ENCODE peak calls at places on chromosomes 1 and 21, in ten cellular contexts. L is heart left ventricle, Z is uterus, O is OCI-LY7, G is DND-41, S is cardiac muscle cell, J is colonic mucosa, C is lower lobe of right lung, M is transverse colon, X is PC-9. N is an unnamed sample.

GRCh38 chr21:21199342-21200102 is 201.3 kb downstream of the NCAM2 start:
- DNase-seq in M (no peak), C (no peak), O (no peak), G (no peak), X (no peak), J (no peak), Z (no peak), L (no peak), S (no peak), N (no peak)

GRCh38 chr1:2503554-2504223 is 22.7 kb downstream of the PANK4 start:
- DNase-seq in S (no peak), J (no peak), Z (no peak), L (no peak), X (no peak), M (no peak), C (no peak), G (no peak), O (no peak), N (no peak)

GRCh38 chr1:50108497-50109073 is at the start of gene ELAVL4:
- DNase-seq in X (no peak), S (no peak), C (no peak), M (no peak), Z (no peak), O (peak; percentile 7), L (no peak), J (no peak), G (no peak), N (no peak)

GRCh38 chr1:202270871-202271326 is 70.8 kb downstream of the UBE2T start:
- DNase-seq in X (no peak), O (no peak), S (no peak), L (no peak), M (no peak), C (no peak), J (no peak), Z (no peak), G (no peak), N (peak; percentile 65)

GRCh38 chr1:56645663-56646330 is 683 bp downstream of the PRKAA2 start:
- DNase-seq in M (peak; percentile 35), X (no peak), L (no peak), C (no peak), O (no peak), S (no peak), G (no peak), Z (no peak), J (peak; percentile 40), N (peak; percentile 22)

GRCh38 chr1:175808573-175808972 is 65.2 kb upstream of the TNR start:
- DNase-seq in M (no peak), S (no peak), X (no peak), Z (no peak), O (no peak), C (no peak), L (no peak), J (no peak), G (no peak), N (no peak)

GRCh38 chr21:35599164-35599563 is 461.2 kb downstream of the SETD4 start:
- DNase-seq in O (no peak), G (no peak), Z (no peak), M (no peak), C (no peak), X (no peak), J (no peak), L (no peak), S (no peak), N (no peak)

GRCh38 chr1:6185151-6185550 is 5.0 kb upstream of the CHD5 start:
- DNase-seq in O (no peak), Z (no peak), J (no peak), S (peak; percentile 80), L (no peak), M (no peak), X (no peak), C (no peak), G (no peak), N (no peak)

GRCh38 chr1:86345053-86345452 is 51.1 kb downstream of the ODF2L start:
- DNase-seq in Z (no peak), S (no peak), M (no peak), O (no peak), J (no peak), G (no peak), L (no peak), C (no peak), X (no peak), N (no peak)

GRCh38 chr1:206717237-206717989 is 32.7 kb downstream of the MAPKAPK2 start:
- DNase-seq in J (no peak), S (peak; percentile 70), G (no peak), M (peak; percentile 42), X (no peak), L (peak; percentile 30), O (peak; percentile 26), Z (no peak), C (no peak), N (no peak)

GRCh38 chr1:156146006-156146748 is 7.2 kb upstream of the SEMA4A start:
- DNase-seq in G (peak; percentile 40), O (peak; percentile 89), S (peak; percentile 96), L (peak; percentile 83), J (no peak), X (peak; percentile 87), Z (no peak), M (peak; percentile 55), C (peak; percentile 84), N (peak; percentile 88)

GRCh38 chr1:10380594-10381275 is 18.1 kb upstream of the PGD start:
- DNase-seq in S (peak; percentile 76), M (no peak), L (no peak), J (no peak), Z (no peak), C (no peak), X (peak; percentile 76), G (no peak), O (no peak), N (peak; percentile 76)

DNA sequence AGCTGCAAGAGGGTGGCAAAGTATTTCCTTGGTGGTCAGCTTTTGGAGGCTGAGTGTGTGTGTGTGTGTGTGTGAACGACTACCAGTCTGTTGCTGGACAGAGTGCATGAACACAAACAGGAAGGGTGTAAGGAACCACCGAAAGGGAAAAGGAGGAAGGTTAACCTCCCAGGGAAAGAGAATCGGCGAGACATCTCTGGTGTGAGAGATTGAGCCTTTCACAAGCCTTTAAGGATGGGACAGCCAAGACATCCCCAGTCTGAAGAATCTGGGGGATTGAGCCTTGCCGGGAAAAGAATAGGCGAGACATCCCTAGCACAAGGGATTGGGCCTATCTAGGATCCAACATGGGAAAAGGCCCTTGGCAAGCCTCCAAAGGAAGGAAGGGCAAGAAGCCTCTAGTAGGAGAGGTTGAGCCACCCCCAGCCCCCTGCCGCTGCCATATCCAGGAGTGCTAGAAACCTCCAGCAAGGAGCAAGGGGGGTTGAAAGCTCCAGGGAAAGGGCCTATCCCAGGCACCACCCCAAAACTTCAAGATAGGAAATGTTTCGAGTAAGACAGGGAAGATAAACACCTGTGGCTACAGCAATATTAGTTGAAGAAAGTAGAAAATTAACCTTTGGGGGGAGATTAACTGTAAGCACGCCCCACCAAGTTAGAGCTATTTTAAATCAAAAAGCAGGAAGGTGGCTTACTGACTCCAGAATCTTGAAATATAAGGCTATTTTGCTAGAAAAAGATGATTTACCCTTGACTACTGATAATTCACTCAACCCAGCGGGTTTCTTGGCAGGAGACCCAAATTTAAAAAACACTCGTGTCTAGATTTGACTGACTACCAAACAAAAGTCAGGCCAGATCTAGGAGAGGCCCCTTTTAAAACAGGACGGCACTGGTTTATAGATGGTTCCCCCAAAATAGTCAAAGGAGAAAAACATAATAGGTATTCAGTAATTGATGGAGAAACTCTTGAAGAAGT is 3.2 kb downstream of the TEX50 start:
- DNase-seq in S (no peak), G (no peak), X (no peak), L (no peak), M (no peak), J (no peak), C (no peak), O (no peak), Z (no peak), N (no peak)
- H3K27ac ChIP-seq in S (peak overlapping the region; percentile 66), G (no peak overlapping the region), X (no peak overlapping the region), L (no peak overlapping the region), M (no peak overlapping the region), J (no peak overlapping the region), C (no peak overlapping the region), O (no peak overlapping the region), Z (no peak overlapping the region), N (no peak overlapping the region)

DNA sequence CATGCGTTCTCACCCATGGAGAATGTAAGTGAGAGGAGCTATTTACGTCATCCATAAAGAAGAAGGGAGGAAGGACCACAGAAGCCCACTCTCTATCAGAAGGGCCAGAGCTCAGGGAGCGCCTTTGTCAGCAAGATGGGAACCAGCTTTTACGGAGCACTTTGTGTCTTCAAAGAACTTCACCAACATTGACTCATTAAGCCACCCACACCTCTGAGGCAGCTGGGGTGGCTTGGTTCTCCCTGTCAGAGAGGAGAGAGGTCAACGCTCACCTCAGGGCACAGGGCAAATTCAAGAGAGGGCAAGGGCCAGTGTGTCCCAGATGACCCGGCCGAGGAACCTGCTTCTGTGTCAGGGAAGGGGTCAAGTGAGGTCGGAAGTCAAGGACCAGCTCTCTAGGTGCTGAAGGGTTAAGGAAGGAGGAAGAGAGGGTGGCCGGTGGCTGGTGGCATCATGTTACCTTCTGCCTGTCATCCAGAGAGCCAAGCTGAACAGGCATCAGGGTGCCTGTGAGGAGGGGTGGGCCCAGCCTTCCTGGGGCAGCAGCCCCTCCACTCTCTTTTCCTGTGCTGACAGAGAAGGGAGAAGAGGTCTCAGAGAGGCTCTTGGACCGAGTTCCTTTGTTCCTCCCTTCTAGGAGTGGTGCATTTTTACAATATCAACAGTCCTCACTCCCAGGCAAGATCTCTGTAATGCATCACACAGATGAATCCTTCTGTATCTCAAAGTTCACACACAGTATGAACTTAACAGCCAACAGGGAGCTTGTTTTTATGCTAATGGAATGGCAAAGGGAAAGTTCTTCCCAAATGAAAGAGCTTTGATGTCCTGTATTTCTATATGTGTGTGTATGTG is 109.0 kb downstream of the ETS2 start:
- DNase-seq in G (no peak), O (no peak), C (no peak), L (no peak), X (no peak), J (no peak), Z (no peak), M (peak; percentile 50), S (peak; percentile 40), N (no peak)
- H3K4me1 ChIP-seq in G (peaks cover 10% of the 10 kb centered on the region), O (no peaks in the 10 kb centered on the region), C (peaks cover 37% of the 10 kb centered on the region), L (peaks cover 27% of the 10 kb centered on the region), X (peaks cover 42% of the 10 kb centered on the region), J (peaks cover 8% of the 10 kb centered on the region), Z (peaks cover 6% of the 10 kb centered on the region), M (peaks cover 53% of the 10 kb centered on the region), S (peaks cover 18% of the 10 kb centered on the region), N (peaks cover 63% of the 10 kb centered on the region)

GRCh38 chr1:168615965-168616364 is 39.6 kb downstream of the XCL1 start:
- DNase-seq in Z (no peak), L (no peak), M (no peak), S (no peak), X (no peak), J (no peak), G (no peak), O (no peak), C (no peak), N (no peak)
- H3K27ac ChIP-seq in Z (no peak overlapping the region), L (no peak overlapping the region), M (no peak overlapping the region), S (peak overlapping the region; percentile 93), X (no peak overlapping the region), J (no peak overlapping the region), G (no peak overlapping the region), O (no peak overlapping the region), C (no peak overlapping the region), N (no peak overlapping the region)

GRCh38 chr1:24289937-24290595 is 29.1 kb upstream of the GRHL3 start:
- DNase-seq in X (no peak), O (no peak), S (peak; percentile 98), Z (peak; percentile 64), M (peak; percentile 83), J (peak; percentile 88), C (peak; percentile 87), L (peak; percentile 93), G (no peak), N (peak; percentile 100)
- H3K4me1 ChIP-seq in X (peaks cover 45% of the 10 kb centered on the region), O (no peaks in the 10 kb centered on the region), S (no peaks in the 10 kb centered on the region), Z (peaks cover 9% of the 10 kb centered on the region), M (peaks cover 6% of the 10 kb centered on the region), J (peaks cover 6% of the 10 kb centered on the region), C (peaks cover 21% of the 10 kb centered on the region), L (peaks cover 12% of the 10 kb centered on the region), G (no peaks in the 10 kb centered on the region), N (peaks cover 7% of the 10 kb centered on the region)

GRCh38 chr1:226060427-226060826 is 2.1 kb upstream of the H3-3A start:
- DNase-seq in S (no peak), C (no peak), J (no peak), M (no peak), L (no peak), Z (no peak), O (no peak), G (no peak), X (no peak), N (no peak)
- H3K27ac ChIP-seq in S (peak overlapping the region; percentile 100), C (peak overlapping the region; percentile 99), J (peak overlapping the region; percentile 100), M (peak overlapping the region; percentile 99), L (peak overlapping the region; percentile 100), Z (peak overlapping the region; percentile 24), O (no peak overlapping the region), G (no peak overlapping the region), X (no peak overlapping the region), N (peak overlapping the region; percentile 94)

N was measured in thyroid gland.